ENCODE peak calls at places on chromosomes 2 and 18, in nine cellular contexts. V is ovary, X is spleen, G is IMR-90, C is DND-41, Q is tibial artery, H is astrocyte, Z is gastrocnemius medialis, A is stomach. I is an unnamed sample. For H3K27me3, the result is how much of the 10 kb centered on the place peaks cover.

GRCh38 chr2:197054437-197054836 is 127.9 kb upstream of the PGAP1 start:
- DNase-seq in V (no peak), X (no peak), G (no peak), C (no peak), Q (no peak), H (peak), Z (no peak), A (no peak), I (no peak)

GRCh38 chr2:189151897-189152296 is 27.7 kb downstream of the COL5A2 start:
- DNase-seq in V (no peak), X (no peak), G (no peak), C (no peak), Q (no peak), H (no peak), Z (no peak), A (no peak), I (no peak)

GRCh38 chr2:187716301-187716700 is 162.1 kb upstream of the TFPI start:
- DNase-seq in V (no peak), X (no peak), G (no peak), C (no peak), Q (no peak), H (no peak), Z (no peak), A (no peak), I (no peak)

GRCh38 chr2:120231974-120232635 is 8.9 kb upstream of the TMEM185B start:
- DNase-seq in V (no peak), X (peak), G (peak), C (peak), Q (no peak), H (no peak), Z (no peak), A (peak), I (no peak)

GRCh38 chr2:159228006-159228655 is 58.4 kb downstream of the WDSUB1 start:
- DNase-seq in V (no peak), X (no peak), G (no peak), C (no peak), Q (no peak), H (peak), Z (no peak), A (no peak), I (no peak)

GRCh38 chr18:47883771-47884413 is 46.6 kb downstream of the SMAD2 start:
- DNase-seq in V (no peak), X (no peak), G (peak), C (no peak), Q (no peak), H (peak), Z (no peak), A (no peak), I (peak)

GRCh38 chr2:147076634-147077033 is 768.2 kb upstream of the ACVR2A start:
- DNase-seq in V (no peak), X (no peak), G (peak), C (no peak), Q (no peak), H (peak), Z (no peak), A (no peak), I (no peak)

GRCh38 chr2:77939801-77940200 is 417.6 kb upstream of the LRRTM4 start:
- DNase-seq in V (no peak), X (no peak), G (no peak), C (no peak), Q (no peak), H (no peak), Z (no peak), A (no peak), I (no peak)

GRCh38 chr18:48700222-48700845 is 161.5 kb downstream of the CTIF start:
- DNase-seq in V (no peak), X (no peak), G (no peak), C (no peak), Q (no peak), H (no peak), Z (no peak), A (no peak), I (no peak)

GRCh38 chr2:86398911-86399474 is 42.2 kb upstream of the KDM3A start:
- DNase-seq in V (no peak), X (no peak), G (no peak), C (no peak), Q (no peak), H (no peak), Z (no peak), A (no peak), I (no peak)

DNA sequence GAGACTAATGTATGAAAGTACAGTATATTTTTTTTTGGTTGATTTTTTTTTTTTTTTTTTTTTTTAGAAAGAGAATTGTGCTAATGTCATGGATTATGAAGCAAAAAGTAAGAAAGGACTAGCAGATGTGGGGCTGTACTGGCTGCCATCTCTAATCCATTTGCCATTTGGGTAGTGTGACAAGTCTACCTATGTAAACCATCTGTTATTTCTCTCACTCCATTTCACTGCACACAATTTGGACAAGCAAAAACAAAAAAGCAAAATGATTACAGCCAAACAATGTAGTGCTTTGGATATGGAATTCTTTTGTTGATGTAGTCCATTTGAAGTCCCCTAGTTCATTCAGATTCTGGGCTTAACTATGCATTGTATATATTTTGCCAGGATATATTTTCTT is 1355.4 kb downstream of the LRP1B start:
- DNase-seq in V (no peak), X (no peak), G (no peak), C (no peak), Q (no peak), H (no peak), Z (no peak), A (no peak), I (no peak)
- H3K27me3 ChIP-seq in V (under half), X (under half), G (under half), C (under half), Q (under half), H (under half), Z (under half), A (under half), I (under half)

DNA sequence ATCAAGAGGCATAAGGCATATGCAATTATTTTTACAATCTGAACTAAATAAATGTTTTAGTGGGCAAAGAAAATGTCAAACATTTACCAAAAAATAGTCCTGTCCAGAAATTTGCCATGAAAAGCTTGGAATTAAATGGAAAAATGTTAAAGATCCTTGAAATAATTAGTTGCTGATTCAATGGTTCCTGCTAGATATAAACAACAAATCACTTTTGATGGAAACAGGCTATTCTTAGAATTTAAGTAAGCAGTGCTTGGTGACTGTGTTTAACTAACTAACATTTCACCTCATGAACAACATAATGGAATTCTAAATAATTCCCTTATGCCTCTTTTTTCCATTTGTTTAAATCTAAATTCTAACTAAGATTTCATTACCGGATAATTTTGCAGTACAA is 3.9 kb downstream of the RND3 start:
- DNase-seq in V (no peak), X (no peak), G (no peak), C (no peak), Q (no peak), H (no peak), Z (no peak), A (no peak), I (no peak)
- H3K4me3 ChIP-seq in V (no peak), X (peak), G (peak), C (no peak), Q (no peak), H (peak), Z (no peak), A (no peak), I (no peak)

DNA sequence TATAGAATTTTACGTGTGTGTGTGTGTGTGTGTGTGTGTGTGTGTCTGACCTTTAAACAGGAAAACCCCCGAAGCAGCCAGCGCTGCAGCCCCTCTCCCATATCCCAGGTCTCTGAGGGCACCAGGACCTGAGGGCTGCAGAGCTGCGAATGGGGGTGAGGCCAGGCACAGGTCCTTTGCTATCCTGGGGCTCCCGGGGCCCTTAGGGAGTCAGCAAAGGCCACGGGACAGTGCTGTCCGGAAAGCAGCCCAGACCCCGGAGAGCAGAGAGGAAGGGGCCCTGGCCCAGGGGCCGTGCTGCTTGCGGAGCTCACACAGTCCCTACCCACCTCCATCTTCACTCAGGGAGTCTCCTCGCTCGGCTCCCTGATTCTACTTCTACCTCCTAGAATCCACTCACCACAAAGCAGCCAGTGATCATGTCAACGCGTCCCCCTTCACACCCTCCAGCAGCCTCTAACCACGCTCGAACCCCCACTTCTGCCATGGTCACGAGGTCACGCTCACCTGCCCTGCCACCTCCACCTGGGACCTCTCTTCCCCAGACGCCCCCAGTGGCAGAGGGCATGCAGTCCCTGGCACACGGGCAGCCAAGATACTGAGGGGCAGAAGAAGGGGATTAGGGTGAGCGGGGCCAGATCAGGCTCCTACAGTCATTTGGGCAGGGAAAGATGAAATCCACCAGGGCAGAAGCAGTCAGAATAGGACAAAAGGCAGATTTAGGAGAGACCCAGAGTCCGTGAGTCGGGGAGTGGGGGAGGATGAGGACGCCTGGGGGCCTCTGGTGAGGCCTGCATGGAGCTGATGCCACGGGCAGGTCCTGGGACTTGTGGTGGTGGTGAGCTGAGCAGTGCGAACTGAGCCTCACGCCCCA is 86.7 kb downstream of the USP40 start:
- DNase-seq in V (no peak), X (peak), G (no peak), C (no peak), Q (no peak), H (no peak), Z (no peak), A (no peak), I (no peak)
- TF ChIP-seq CTCF in V (no peak), X (no peak), G (no peak), C (no peak), Q (no peak), H (no peak), Z (no peak), A (no peak), I (no peak)

GRCh38 chr2:62662131-62662530 is 43.4 kb upstream of the EHBP1 start:
- DNase-seq in V (no peak), X (no peak), G (no peak), C (no peak), Q (no peak), H (no peak), Z (no peak), A (no peak), I (no peak)
- H3K27me3 ChIP-seq in V (under half), X (under half), G (under half), C (under half), Q (under half), H (under half), Z (under half), A (under half), I (under half)

GRCh38 chr2:24917731-24918325 is 2.2 kb downstream of the ADCY3 start:
- DNase-seq in V (no peak), X (peak), G (no peak), C (no peak), Q (no peak), H (no peak), Z (no peak), A (no peak), I (no peak)

GRCh38 chr2:24918326-24919099 is 1.5 kb downstream of the ADCY3 start:
- DNase-seq in V (no peak), X (peak), G (no peak), C (no peak), Q (no peak), H (no peak), Z (no peak), A (no peak), I (no peak)

GRCh38 chr2:24915796-24916195 is 4.2 kb downstream of the ADCY3 start:
- DNase-seq in V (no peak), X (peak), G (peak), C (no peak), Q (no peak), H (no peak), Z (no peak), A (no peak), I (no peak)

GRCh38 chr2:24919100-24919976 is 699 bp downstream of the ADCY3 start:
- DNase-seq in V (peak), X (peak), G (peak), C (peak), Q (no peak), H (no peak), Z (no peak), A (no peak), I (peak)

DNA sequence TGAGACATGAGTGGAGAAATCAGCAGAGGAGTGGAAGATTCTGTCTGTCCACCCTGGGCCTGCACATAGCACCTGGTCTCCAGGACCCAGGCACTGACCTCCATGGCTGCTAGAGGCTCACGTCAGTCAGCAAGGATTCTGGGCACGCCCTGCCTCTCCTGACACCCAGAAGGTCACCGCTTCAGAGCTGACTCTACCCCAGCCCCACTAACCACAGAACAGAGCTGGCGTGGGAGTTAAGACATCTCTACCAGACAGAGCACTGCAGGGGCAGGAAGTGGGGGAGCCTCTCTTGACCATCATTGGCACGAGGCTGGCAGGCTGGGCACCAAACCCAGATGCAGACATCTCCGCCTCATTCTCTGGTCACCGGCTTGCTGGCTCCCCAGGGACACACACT is 3.0 kb downstream of the ADCY3 start:
- DNase-seq in V (no peak), X (peak), G (no peak), C (no peak), Q (no peak), H (peak), Z (no peak), A (no peak), I (no peak)
- H3K4me3 ChIP-seq in V (peak), X (no peak), G (no peak), C (peak), Q (peak), H (no peak), Z (peak), A (no peak), I (no peak)

DNA sequence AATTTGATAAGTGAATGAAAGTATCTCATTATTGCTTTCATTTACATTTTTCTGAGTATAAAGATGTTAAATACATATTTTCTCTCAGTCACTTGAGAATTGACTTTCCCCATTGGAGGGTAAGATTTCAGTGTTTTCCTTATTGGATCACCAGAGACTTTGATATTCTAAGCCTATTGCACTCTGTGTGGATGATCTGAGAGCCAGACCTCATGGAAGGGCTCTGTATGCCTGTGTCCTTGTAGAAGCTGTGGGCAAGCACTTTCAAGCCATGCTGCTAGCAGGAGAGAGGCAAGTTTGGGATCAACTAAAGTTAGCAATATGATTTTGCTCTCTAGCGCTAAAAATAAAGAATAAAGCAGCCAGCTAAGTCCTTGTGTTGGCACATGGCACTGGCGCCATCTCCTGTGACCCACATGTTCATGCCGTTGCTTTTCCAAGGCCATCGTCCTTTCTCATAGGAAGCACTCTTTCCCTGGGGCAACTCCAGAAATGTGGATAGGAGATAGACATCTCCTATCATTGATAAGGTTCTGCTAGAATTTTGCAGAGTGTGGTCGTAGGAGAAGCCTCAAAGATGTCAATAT is 72.6 kb downstream of the AOX1 start:
- DNase-seq in V (no peak), X (no peak), G (peak), C (no peak), Q (no peak), H (no peak), Z (no peak), A (no peak), I (no peak)
- TF ChIP-seq CTCF in V (no peak), X (no peak), G (peak), C (no peak), Q (no peak), H (no peak), Z (no peak), A (no peak), I (no peak)

GRCh38 chr2:242034138-242034537 is 164.6 kb downstream of the RTP5 start:
- DNase-seq in V (no peak), X (no peak), G (no peak), C (no peak), Q (no peak), H (no peak), Z (no peak), A (no peak), I (no peak)
- H3K27me3 ChIP-seq in V (under half), X (under half), G (half or more), C (half or more), Q (under half), H (half or more), Z (under half), A (under half), I (under half)